ENCODE peak calls at places on chromosomes 11 and 22, in eight cellular contexts. One of them, this sample, is unnamed.

GRCh38 chr11:126510621-126511370 is 155.3 kb downstream of the ST3GAL4 start:
- DNase-seq in GM12865: no peak
- DNase-seq in fibroblast of lung: no peak
- DNase-seq in endodermal cell: peak; percentile 73
- DNase-seq in kidney: no peak
- DNase-seq in nephron progenitor cell: peak; percentile 30
- DNase-seq in CD4-positive, alpha-beta T cell: no peak
- DNase-seq in AG10803: peak; percentile 3
- DNase-seq in this sample: no peak

GRCh38 chr11:110091995-110092576 is 1.1 kb upstream of the ZC3H12C start:
- DNase-seq in GM12865: no peak
- DNase-seq in fibroblast of lung: peak; percentile 43
- DNase-seq in endodermal cell: no peak
- DNase-seq in kidney: no peak
- DNase-seq in nephron progenitor cell: no peak
- DNase-seq in CD4-positive, alpha-beta T cell: no peak
- DNase-seq in AG10803: peak; percentile 9
- DNase-seq in this sample: no peak

GRCh38 chr11:134535029-134536025 is 123.3 kb upstream of the B3GAT1 start:
- DNase-seq in GM12865: no peak
- DNase-seq in fibroblast of lung: no peak
- DNase-seq in endodermal cell: peak; percentile 26
- DNase-seq in kidney: peak; percentile 66
- DNase-seq in nephron progenitor cell: no peak
- DNase-seq in CD4-positive, alpha-beta T cell: no peak
- DNase-seq in AG10803: no peak
- DNase-seq in this sample: no peak

GRCh38 chr22:36143956-36144355 is 16.6 kb downstream of the APOL3 start:
- DNase-seq in GM12865: no peak
- DNase-seq in fibroblast of lung: no peak
- DNase-seq in endodermal cell: no peak
- DNase-seq in kidney: no peak
- DNase-seq in nephron progenitor cell: no peak
- DNase-seq in CD4-positive, alpha-beta T cell: no peak
- DNase-seq in AG10803: no peak
- DNase-seq in this sample: no peak

GRCh38 chr11:34351687-34352469 is 5.9 kb downstream of the ABTB2 start:
- DNase-seq in GM12865: peak; percentile 72
- DNase-seq in fibroblast of lung: no peak
- DNase-seq in endodermal cell: no peak
- DNase-seq in kidney: no peak
- DNase-seq in nephron progenitor cell: no peak
- DNase-seq in CD4-positive, alpha-beta T cell: no peak
- DNase-seq in AG10803: no peak
- DNase-seq in this sample: no peak

GRCh38 chr11:76615950-76616349 is 54.6 kb downstream of the LRRC32 start:
- DNase-seq in GM12865: no peak
- DNase-seq in fibroblast of lung: peak; percentile 49
- DNase-seq in endodermal cell: peak; percentile 33
- DNase-seq in kidney: no peak
- DNase-seq in nephron progenitor cell: no peak
- DNase-seq in CD4-positive, alpha-beta T cell: no peak
- DNase-seq in AG10803: peak; percentile 67
- DNase-seq in this sample: no peak

GRCh38 chr22:16601437-16602223 is 9.0 kb upstream of the CCT8L2 start:
- DNase-seq in GM12865: no peak
- DNase-seq in fibroblast of lung: no peak
- DNase-seq in endodermal cell: no peak
- DNase-seq in kidney: no peak
- DNase-seq in nephron progenitor cell: no peak
- DNase-seq in CD4-positive, alpha-beta T cell: no peak
- DNase-seq in AG10803: no peak
- DNase-seq in this sample: no peak

GRCh38 chr22:45769569-45770210 is 98.1 kb downstream of the ATXN10 start:
- DNase-seq in GM12865: peak; percentile 52
- DNase-seq in fibroblast of lung: peak; percentile 51
- DNase-seq in endodermal cell: no peak
- DNase-seq in kidney: no peak
- DNase-seq in nephron progenitor cell: no peak
- DNase-seq in CD4-positive, alpha-beta T cell: no peak
- DNase-seq in AG10803: peak; percentile 74
- DNase-seq in this sample: no peak

GRCh38 chr11:20909995-20910726 is 240.8 kb downstream of the NELL1 start:
- DNase-seq in GM12865: no peak
- DNase-seq in fibroblast of lung: no peak
- DNase-seq in endodermal cell: no peak
- DNase-seq in kidney: no peak
- DNase-seq in nephron progenitor cell: peak; percentile 8
- DNase-seq in CD4-positive, alpha-beta T cell: no peak
- DNase-seq in AG10803: no peak
- DNase-seq in this sample: no peak

GRCh38 chr11:61019818-61020405 is 48.4 kb downstream of the CD6 start:
- DNase-seq in GM12865: no peak
- DNase-seq in fibroblast of lung: no peak
- DNase-seq in endodermal cell: no peak
- DNase-seq in kidney: no peak
- DNase-seq in nephron progenitor cell: no peak
- DNase-seq in CD4-positive, alpha-beta T cell: no peak
- DNase-seq in AG10803: no peak
- DNase-seq in this sample: no peak

GRCh38 chr11:5593146-5593545 is 3.3 kb upstream of the TRIM6 start:
- DNase-seq in GM12865: no peak
- DNase-seq in fibroblast of lung: peak; percentile 9
- DNase-seq in endodermal cell: no peak
- DNase-seq in kidney: no peak
- DNase-seq in nephron progenitor cell: no peak
- DNase-seq in CD4-positive, alpha-beta T cell: no peak
- DNase-seq in AG10803: no peak
- DNase-seq in this sample: no peak

DNA sequence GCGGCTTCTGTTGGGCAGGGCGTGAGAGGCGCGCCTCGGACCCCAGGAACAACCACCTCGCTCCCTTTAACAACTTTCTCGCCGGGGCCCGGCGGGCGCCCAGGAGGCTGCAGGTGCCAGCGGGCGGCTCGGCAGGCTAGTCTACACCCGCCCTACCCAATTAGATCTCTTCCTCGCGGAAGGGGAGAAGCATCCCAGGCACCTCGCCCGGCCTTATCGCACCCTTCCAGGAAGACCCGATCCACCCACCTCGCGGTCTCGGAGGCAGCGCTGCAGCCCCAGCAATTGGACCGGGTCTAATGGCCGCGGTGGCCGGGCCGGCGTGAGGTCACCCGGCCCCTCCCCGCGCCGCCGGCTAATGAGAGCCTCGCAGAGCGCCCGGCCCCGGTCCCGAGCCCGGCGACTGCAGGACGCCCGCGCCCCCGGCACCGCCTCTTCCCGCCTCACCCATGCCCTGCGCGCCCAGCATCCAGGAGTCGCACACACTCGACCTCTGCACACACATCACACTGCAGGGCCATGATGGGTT is at the start of gene PLAAT3:
- DNase-seq in GM12865: peak; percentile 83
- DNase-seq in fibroblast of lung: peak; percentile 48
- DNase-seq in endodermal cell: peak; percentile 92
- DNase-seq in kidney: peak; percentile 94
- DNase-seq in nephron progenitor cell: peak; percentile 58
- DNase-seq in CD4-positive, alpha-beta T cell: peak; percentile 8
- DNase-seq in AG10803: peak; percentile 37
- DNase-seq in this sample: peak; percentile 45
- TF ChIP-seq CTCF in GM12865: no peak
- TF ChIP-seq CTCF in fibroblast of lung: no peak
- TF ChIP-seq CTCF in endodermal cell: no peak
- TF ChIP-seq CTCF in kidney: no peak
- TF ChIP-seq CTCF in nephron progenitor cell: no peak
- TF ChIP-seq CTCF in CD4-positive, alpha-beta T cell: no peak
- TF ChIP-seq CTCF in AG10803: no peak
- TF ChIP-seq CTCF in this sample: no peak

GRCh38 chr11:84645988-84646689 is 981.0 kb downstream of the DLG2 start:
- DNase-seq in GM12865: no peak
- DNase-seq in fibroblast of lung: no peak
- DNase-seq in endodermal cell: no peak
- DNase-seq in kidney: no peak
- DNase-seq in nephron progenitor cell: no peak
- DNase-seq in CD4-positive, alpha-beta T cell: no peak
- DNase-seq in AG10803: no peak
- DNase-seq in this sample: no peak
- TF ChIP-seq CTCF in GM12865: no peak
- TF ChIP-seq CTCF in fibroblast of lung: no peak
- TF ChIP-seq CTCF in endodermal cell: no peak
- TF ChIP-seq CTCF in kidney: no peak
- TF ChIP-seq CTCF in nephron progenitor cell: no peak
- TF ChIP-seq CTCF in CD4-positive, alpha-beta T cell: no peak
- TF ChIP-seq CTCF in AG10803: no peak
- TF ChIP-seq CTCF in this sample: no peak

GRCh38 chr22:24518228-24518627 is 23.1 kb downstream of the UPB1 start:
- DNase-seq in GM12865: no peak
- DNase-seq in fibroblast of lung: no peak
- DNase-seq in endodermal cell: no peak
- DNase-seq in kidney: no peak
- DNase-seq in nephron progenitor cell: no peak
- DNase-seq in CD4-positive, alpha-beta T cell: no peak
- DNase-seq in AG10803: no peak
- DNase-seq in this sample: no peak

GRCh38 chr22:24515025-24515338 is 19.9 kb downstream of the UPB1 start:
- DNase-seq in GM12865: no peak
- DNase-seq in fibroblast of lung: no peak
- DNase-seq in endodermal cell: no peak
- DNase-seq in kidney: no peak
- DNase-seq in nephron progenitor cell: no peak
- DNase-seq in CD4-positive, alpha-beta T cell: no peak
- DNase-seq in AG10803: no peak
- DNase-seq in this sample: no peak

GRCh38 chr22:24517446-24517845 is 22.3 kb downstream of the UPB1 start:
- DNase-seq in GM12865: no peak
- DNase-seq in fibroblast of lung: no peak
- DNase-seq in endodermal cell: no peak
- DNase-seq in kidney: no peak
- DNase-seq in nephron progenitor cell: no peak
- DNase-seq in CD4-positive, alpha-beta T cell: no peak
- DNase-seq in AG10803: no peak
- DNase-seq in this sample: no peak

GRCh38 chr22:24514241-24515024 is 19.3 kb downstream of the UPB1 start:
- DNase-seq in GM12865: peak; percentile 76
- DNase-seq in fibroblast of lung: no peak
- DNase-seq in endodermal cell: no peak
- DNase-seq in kidney: peak; percentile 46
- DNase-seq in nephron progenitor cell: no peak
- DNase-seq in CD4-positive, alpha-beta T cell: no peak
- DNase-seq in AG10803: no peak
- DNase-seq in this sample: no peak

DNA sequence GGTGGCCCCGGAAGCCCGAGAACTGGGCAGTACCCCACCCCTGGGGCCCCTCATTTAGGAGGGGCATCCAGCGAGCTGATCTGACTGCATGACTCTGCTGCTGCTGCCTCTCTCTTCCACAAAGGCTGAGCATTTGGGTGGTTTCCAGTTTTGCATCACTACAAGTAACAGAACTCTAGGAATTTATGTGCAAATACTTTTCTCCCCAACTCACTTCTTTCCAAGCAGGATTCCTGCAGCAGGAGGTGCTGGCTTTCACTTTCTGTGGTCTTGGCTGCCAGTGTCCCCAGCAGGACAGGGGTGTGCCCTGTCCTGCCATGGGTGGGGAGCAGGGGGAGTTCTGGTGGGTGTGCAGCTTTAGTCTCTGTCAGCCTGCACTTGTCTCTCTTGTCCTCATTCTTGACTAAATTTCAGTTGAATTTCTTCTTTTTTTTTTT is 21.2 kb downstream of the UPB1 start:
- DNase-seq in GM12865: peak; percentile 64
- DNase-seq in fibroblast of lung: peak; percentile 82
- DNase-seq in endodermal cell: no peak
- DNase-seq in kidney: no peak
- DNase-seq in nephron progenitor cell: no peak
- DNase-seq in CD4-positive, alpha-beta T cell: no peak
- DNase-seq in AG10803: peak; percentile 93
- DNase-seq in this sample: no peak
- TF ChIP-seq CTCF in GM12865: no peak
- TF ChIP-seq CTCF in fibroblast of lung: no peak
- TF ChIP-seq CTCF in endodermal cell: no peak
- TF ChIP-seq CTCF in kidney: no peak
- TF ChIP-seq CTCF in nephron progenitor cell: no peak
- TF ChIP-seq CTCF in CD4-positive, alpha-beta T cell: no peak
- TF ChIP-seq CTCF in AG10803: peak; percentile 32
- TF ChIP-seq CTCF in this sample: no peak

GRCh38 chr11:120632579-120632978 is 121.0 kb downstream of the GRIK4 start:
- DNase-seq in GM12865: peak; percentile 53
- DNase-seq in fibroblast of lung: no peak
- DNase-seq in endodermal cell: no peak
- DNase-seq in kidney: no peak
- DNase-seq in nephron progenitor cell: no peak
- DNase-seq in CD4-positive, alpha-beta T cell: no peak
- DNase-seq in AG10803: no peak
- DNase-seq in this sample: no peak
- TF ChIP-seq CTCF in GM12865: peak; percentile 62
- TF ChIP-seq CTCF in fibroblast of lung: peak; percentile 33
- TF ChIP-seq CTCF in endodermal cell: peak; percentile 73
- TF ChIP-seq CTCF in kidney: no peak
- TF ChIP-seq CTCF in nephron progenitor cell: no peak
- TF ChIP-seq CTCF in CD4-positive, alpha-beta T cell: no peak
- TF ChIP-seq CTCF in AG10803: peak; percentile 12
- TF ChIP-seq CTCF in this sample: no peak

GRCh38 chr11:28674432-28675076 is 566.4 kb downstream of the METTL15 start:
- DNase-seq in GM12865: peak; percentile 14
- DNase-seq in fibroblast of lung: peak; percentile 68
- DNase-seq in endodermal cell: peak; percentile 81
- DNase-seq in kidney: peak; percentile 37
- DNase-seq in nephron progenitor cell: peak; percentile 29
- DNase-seq in CD4-positive, alpha-beta T cell: no peak
- DNase-seq in AG10803: peak; percentile 97
- DNase-seq in this sample: peak; percentile 5
- TF ChIP-seq CTCF in GM12865: peak; percentile 35
- TF ChIP-seq CTCF in fibroblast of lung: peak; percentile 45
- TF ChIP-seq CTCF in endodermal cell: peak; percentile 83
- TF ChIP-seq CTCF in kidney: no peak
- TF ChIP-seq CTCF in nephron progenitor cell: peak; percentile 37
- TF ChIP-seq CTCF in CD4-positive, alpha-beta T cell: no peak
- TF ChIP-seq CTCF in AG10803: peak; percentile 59
- TF ChIP-seq CTCF in this sample: peak; percentile 54

DNA sequence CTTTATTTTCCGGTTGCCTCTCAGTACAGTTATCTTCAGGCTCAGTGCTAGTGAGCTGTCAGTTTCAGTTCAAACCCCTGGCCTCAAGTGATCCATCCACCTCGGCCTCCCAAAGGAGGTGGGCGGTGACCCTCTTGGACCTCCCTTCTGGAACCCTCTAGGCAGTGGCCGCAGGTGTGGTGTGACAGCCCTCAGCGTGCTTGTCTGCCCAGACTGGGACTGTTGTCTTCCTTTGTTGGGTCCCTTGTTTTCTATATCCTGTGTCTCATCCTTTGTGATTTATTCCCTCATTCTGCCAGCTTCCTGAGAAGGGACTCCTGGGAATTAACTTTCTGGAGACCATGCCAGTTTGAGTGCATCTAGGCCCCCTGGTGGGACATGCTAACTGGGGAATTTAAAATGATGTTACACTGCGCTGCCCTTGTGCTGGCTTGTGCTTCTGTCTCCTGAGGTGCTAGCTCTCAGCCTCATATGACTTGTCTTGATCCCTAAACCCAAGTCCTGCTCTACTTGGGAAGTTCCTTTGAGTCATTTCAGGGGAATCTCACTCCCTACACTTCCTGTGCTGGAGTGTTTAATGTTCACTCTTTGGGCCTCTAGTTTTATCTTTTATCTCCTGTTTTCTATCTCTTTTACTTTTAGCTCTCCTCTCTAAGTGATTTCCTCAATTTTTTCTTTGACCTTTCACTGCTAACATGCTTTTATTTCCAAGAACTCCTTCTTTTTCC is 19.4 kb downstream of the MED15 start:
- DNase-seq in GM12865: no peak
- DNase-seq in fibroblast of lung: peak; percentile 68
- DNase-seq in endodermal cell: no peak
- DNase-seq in kidney: no peak
- DNase-seq in nephron progenitor cell: no peak
- DNase-seq in CD4-positive, alpha-beta T cell: no peak
- DNase-seq in AG10803: peak; percentile 77
- DNase-seq in this sample: no peak
- TF ChIP-seq CTCF in GM12865: no peak
- TF ChIP-seq CTCF in fibroblast of lung: no peak
- TF ChIP-seq CTCF in endodermal cell: no peak
- TF ChIP-seq CTCF in kidney: no peak
- TF ChIP-seq CTCF in nephron progenitor cell: no peak
- TF ChIP-seq CTCF in CD4-positive, alpha-beta T cell: no peak
- TF ChIP-seq CTCF in AG10803: peak; percentile 25
- TF ChIP-seq CTCF in this sample: no peak